ENCODE peak calls at places on chromosomes 7 and 10, in six cellular contexts. W, S, C, N, G and M are unnamed samples.

GRCh38 chr7:65955718-65956117 is 26.3 kb downstream of the GUSB start:
- DNase-seq in W (no peak), C (no peak), N (no peak), G (no peak), S (no peak), M (no peak)

GRCh38 chr7:28419717-28420116 is 7.4 kb downstream of the CREB5 start:
- DNase-seq in S (no peak), W (no peak), N (no peak), G (peak), C (peak), M (no peak)

GRCh38 chr7:72444023-72444776 is 32.1 kb upstream of the CALN1 start:
- DNase-seq in S (no peak), C (no peak), G (no peak), N (no peak), W (no peak), M (no peak)

GRCh38 chr10:22897371-22897770 is 30.5 kb upstream of the ARMC3 start:
- DNase-seq in S (peak), C (no peak), G (no peak), N (no peak), W (no peak), M (no peak)

GRCh38 chr10:126133906-126134703 is 237.7 kb downstream of the FANK1 start:
- DNase-seq in C (peak), W (no peak), N (no peak), S (no peak), G (peak), M (no peak)

GRCh38 chr7:128889121-128889520 is 21.4 kb downstream of the KCP start:
- DNase-seq in G (no peak), C (no peak), W (no peak), N (no peak), S (no peak), M (no peak)

GRCh38 chr10:98296514-98296913 is 28.5 kb upstream of the LOXL4 start:
- DNase-seq in N (no peak), C (peak), W (no peak), S (peak), G (no peak), M (no peak)

GRCh38 chr7:47574473-47575328 is 7.2 kb downstream of the TNS3 start:
- DNase-seq in G (no peak), S (no peak), C (peak), W (no peak), N (no peak), M (no peak)

GRCh38 chr10:17115683-17116082 is 13.9 kb downstream of the CUBN start:
- DNase-seq in S (peak), C (peak), G (peak), W (no peak), N (no peak), M (no peak)

GRCh38 chr7:146635200-146636032 is 518.8 kb downstream of the CNTNAP2 start:
- DNase-seq in G (no peak), W (no peak), C (no peak), S (peak), N (peak), M (peak)

GRCh38 chr7:5661941-5662340 is 119.5 kb downstream of the RNF216 start:
- DNase-seq in G (no peak), S (no peak), C (no peak), N (no peak), W (no peak), M (no peak)

GRCh38 chr10:31319602-31320178 is 674 bp downstream of the ZEB1 start:
- DNase-seq in S (no peak), G (no peak), N (no peak), C (no peak), W (no peak), M (no peak)

GRCh38 chr10:20623561-20623960 is 273.6 kb downstream of the NEBL start:
- DNase-seq in S (peak), C (no peak), N (no peak), G (peak), W (no peak), M (no peak)

GRCh38 chr10:16843252-16843870 is 26.1 kb upstream of the RSU1 start:
- DNase-seq in S (peak), W (no peak), C (peak), N (no peak), G (peak), M (peak)

GRCh38 chr10:122053314-122053713 is 64.4 kb downstream of the TACC2 start:
- DNase-seq in S (no peak), W (no peak), C (no peak), G (no peak), N (no peak), M (no peak)

GRCh38 chr10:119281581-119282071 is 74.3 kb downstream of the GRK5 start:
- DNase-seq in W (no peak), N (no peak), C (no peak), G (no peak), S (no peak), M (no peak)

GRCh38 chr10:49654036-49654693 is 25.3 kb upstream of the C10orf53 start:
- DNase-seq in G (no peak), N (peak), C (no peak), W (no peak), S (no peak), M (no peak)

GRCh38 chr10:3054816-3055202 is 12.5 kb upstream of the PFKP start:
- DNase-seq in N (no peak), G (no peak), C (no peak), W (no peak), S (peak), M (no peak)
- H2BK120ac ChIP-seq in N (no peak), G (no peak), C (peak), W (no peak), S (no peak), M (no peak)

DNA sequence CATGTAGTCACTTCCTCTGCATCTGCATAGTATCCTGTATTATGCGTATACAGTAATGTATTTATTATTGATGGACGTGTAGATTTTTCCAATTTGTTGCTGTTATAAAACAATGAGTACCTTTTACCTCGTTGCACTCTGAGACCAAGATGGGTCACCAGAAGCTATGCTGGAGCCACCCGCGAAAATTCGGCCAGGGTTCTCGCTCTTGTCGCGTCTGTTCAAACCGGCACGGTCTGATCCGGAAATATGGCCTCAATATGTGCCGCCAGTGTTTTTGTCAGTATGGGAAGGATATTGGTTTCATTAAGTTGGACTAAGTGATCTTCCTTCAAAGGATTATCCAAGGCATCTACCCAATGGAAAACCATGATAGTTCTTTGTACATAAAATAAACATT is 1.0 kb downstream of the PSMC2 start:
- DNase-seq in W (no peak), G (no peak), S (no peak), N (no peak), C (no peak), M (no peak)
- H2BK120ac ChIP-seq in W (no peak), G (no peak), S (no peak), N (no peak), C (no peak), M (no peak)

GRCh38 chr7:64687249-64687648 is 21.3 kb downstream of the ZNF107 start:
- DNase-seq in C (no peak), W (no peak), N (no peak), G (no peak), S (no peak), M (no peak)

GRCh38 chr7:64685091-64685490 is 19.2 kb downstream of the ZNF107 start:
- DNase-seq in W (no peak), G (no peak), C (no peak), S (peak), N (no peak), M (no peak)

GRCh38 chr7:64686493-64687184 is 20.7 kb downstream of the ZNF107 start:
- DNase-seq in N (no peak), W (no peak), S (no peak), G (no peak), C (no peak), M (no peak)

GRCh38 chr7:64685741-64686140 is 19.8 kb downstream of the ZNF107 start:
- DNase-seq in C (no peak), W (no peak), S (no peak), N (no peak), G (no peak), M (no peak)
- H2BK120ac ChIP-seq in C (no peak), W (no peak), S (no peak), N (no peak), G (no peak), M (no peak)

GRCh38 chr7:46213154-46213537 is 292.1 kb upstream of the IGFBP3 start:
- DNase-seq in N (no peak), G (no peak), C (no peak), W (no peak), S (no peak), M (no peak)

GRCh38 chr7:46212425-46213153 is 291.5 kb upstream of the IGFBP3 start:
- DNase-seq in C (no peak), N (no peak), G (no peak), W (no peak), S (no peak), M (no peak)

GRCh38 chr7:46210467-46210866 is 289.4 kb upstream of the IGFBP3 start:
- DNase-seq in C (peak), G (peak), W (no peak), S (no peak), N (no peak), M (no peak)

GRCh38 chr7:46215987-46216567 is 295.0 kb upstream of the IGFBP3 start:
- DNase-seq in W (no peak), N (peak), S (peak), G (no peak), C (no peak), M (peak)

DNA sequence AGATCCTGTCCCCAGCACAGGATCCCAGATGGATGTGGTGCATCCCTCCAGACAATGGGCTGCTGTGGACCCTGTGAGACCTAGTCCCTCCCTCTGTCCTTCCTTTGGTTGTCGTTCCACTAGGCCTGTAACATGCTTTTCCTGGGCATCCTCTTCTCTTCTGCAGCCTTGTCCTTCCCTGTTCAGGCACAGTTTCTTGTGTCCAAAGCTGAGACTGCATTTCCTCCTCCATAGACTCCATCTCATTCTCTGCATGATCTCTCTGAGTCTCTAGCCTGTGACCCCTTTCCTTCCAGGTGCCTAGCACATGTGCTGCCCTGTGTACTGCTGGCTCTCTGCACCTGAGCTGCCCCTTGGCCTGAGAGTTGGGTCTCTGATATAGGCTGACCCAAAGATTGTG is 293.5 kb upstream of the IGFBP3 start:
- DNase-seq in C (no peak), S (no peak), N (no peak), W (no peak), G (no peak), M (no peak)
- H2BK120ac ChIP-seq in C (no peak), S (no peak), N (no peak), W (no peak), G (no peak), M (no peak)

DNA sequence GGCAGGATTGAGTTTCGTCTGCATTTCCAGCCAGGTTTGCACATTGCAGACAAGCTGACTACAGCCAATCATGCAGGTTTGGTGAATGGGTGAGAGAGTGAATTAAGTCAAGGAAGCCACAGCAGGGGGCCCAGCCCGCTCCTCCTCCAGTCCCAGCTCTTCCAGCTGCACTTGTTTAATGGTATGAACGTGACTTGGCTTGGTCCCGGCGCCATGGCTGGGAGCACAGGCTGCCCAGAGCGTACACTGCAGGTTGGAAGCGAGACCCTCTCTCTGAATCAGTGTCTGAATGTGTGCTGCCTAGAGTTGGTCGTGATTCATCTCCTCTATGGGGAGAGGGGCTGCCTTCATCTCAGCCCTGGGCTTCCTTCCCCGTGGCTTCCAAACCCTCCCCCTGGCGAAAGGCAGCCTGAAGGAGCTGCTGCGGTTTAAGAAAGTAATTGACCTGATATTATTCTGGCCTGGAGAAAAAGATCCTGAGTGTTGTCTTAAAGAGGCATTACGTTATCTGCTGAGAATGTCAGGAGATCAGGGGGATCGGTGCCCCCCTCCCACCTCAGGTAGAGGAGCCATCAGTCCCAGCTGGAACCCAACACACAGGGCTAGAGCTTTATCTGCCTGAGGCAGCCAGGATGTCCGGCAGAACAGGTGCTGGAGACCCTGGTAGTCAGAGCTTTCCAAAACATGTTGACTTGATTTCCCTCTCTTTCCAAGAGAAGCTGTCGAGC is 132.1 kb downstream of the COL26A1 start:
- DNase-seq in C (no peak), G (no peak), S (peak), W (no peak), N (peak), M (no peak)
- H2BK120ac ChIP-seq in C (no peak), G (no peak), S (no peak), W (no peak), N (no peak), M (no peak)

DNA sequence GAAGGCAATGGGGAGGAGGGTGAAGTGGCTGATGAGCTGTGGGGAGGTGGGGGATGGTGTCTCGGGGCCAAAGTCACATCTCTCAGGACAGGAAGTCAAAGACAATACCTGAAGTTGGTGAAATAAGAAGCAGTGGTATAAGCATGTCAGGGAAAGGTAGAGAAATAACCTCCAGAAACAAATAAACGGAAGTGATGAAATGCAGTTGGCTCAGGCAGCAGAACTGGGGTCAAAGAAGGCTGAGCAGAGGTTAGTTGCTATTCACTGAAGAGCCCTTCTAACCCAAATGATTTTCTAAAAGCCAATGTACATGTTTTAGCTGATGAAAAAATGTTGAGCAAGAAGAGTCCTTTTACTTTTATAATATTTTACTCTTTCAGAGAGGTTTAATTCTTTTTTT is 78.6 kb upstream of the ADRB1 start:
- DNase-seq in G (no peak), C (no peak), N (no peak), W (no peak), S (no peak), M (no peak)
- H2BK120ac ChIP-seq in G (no peak), C (no peak), N (no peak), W (no peak), S (no peak), M (no peak)

GRCh38 chr7:2314209-2314955 is at the start of gene SNX8:
- DNase-seq in W (peak), S (peak), N (peak), G (peak), C (peak), M (peak)
- H2BK120ac ChIP-seq in W (peak), S (no peak), N (no peak), G (peak), C (peak), M (no peak)

DNA sequence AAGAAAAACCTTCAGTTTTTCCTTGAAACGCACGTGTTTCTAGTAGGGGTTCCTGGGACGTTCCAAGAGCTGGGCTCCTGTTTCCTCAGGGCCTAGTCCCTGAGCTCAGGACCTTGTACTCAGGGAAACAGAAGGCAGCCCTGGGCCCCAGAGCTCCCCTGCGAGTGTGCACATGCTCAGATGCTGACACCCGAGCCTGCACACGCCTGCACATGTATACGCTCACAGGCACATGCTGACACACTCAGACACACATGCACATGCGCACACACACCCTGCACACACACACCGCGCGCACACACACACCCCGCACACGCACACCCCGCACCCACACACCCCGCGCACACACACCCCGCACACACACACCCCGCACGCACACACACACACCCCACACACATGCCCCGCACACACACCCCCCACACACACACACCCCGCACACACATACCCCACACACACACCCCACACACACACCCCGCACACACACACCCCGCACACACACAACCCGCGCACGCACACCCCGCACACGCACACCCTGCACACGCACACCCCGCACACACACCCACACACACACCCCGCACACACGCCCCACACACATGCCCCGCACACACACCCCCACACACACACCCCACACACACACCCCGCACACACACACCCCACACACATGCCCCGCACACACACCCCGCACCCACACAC is 52.2 kb downstream of the CALML3 start:
- DNase-seq in W (no peak), C (no peak), S (no peak), N (no peak), G (no peak), M (no peak)
- H2BK120ac ChIP-seq in W (no peak), C (peak), S (no peak), N (no peak), G (no peak), M (no peak)